ENCODE peak calls at places on chromosomes 3 and 15, in eight cellular contexts. Z is brain microvascular endothelial cell, P is GM23338, E is cardiac fibroblast, W is HFF-Myc, H is astrocyte, T is GM20000, Q is BJ. O is an unnamed sample.

GRCh38 chr3:61354604-61355003 is 103.4 kb upstream of the FHIT start:
- DNase-seq in P (no peak), E (no peak), T (no peak), H (no peak), W (no peak), Q (no peak), Z (no peak), O (no peak)

GRCh38 chr15:89783861-89784685 is 7.9 kb downstream of the MESP2 start:
- DNase-seq in T (no peak), H (no peak), W (no peak), P (no peak), Z (no peak), E (no peak), Q (no peak), O (no peak)

GRCh38 chr3:126081618-126082333 is 2.1 kb downstream of the SLC41A3 start:
- DNase-seq in E (peak; percentile 38), T (no peak), Q (no peak), Z (peak; percentile 37), P (peak; percentile 33), W (no peak), H (peak; percentile 57), O (no peak)

GRCh38 chr3:114892117-114892870 is 254.8 kb downstream of the ZBTB20 start:
- DNase-seq in W (no peak), Q (no peak), H (no peak), P (no peak), T (no peak), E (no peak), Z (no peak), O (no peak)

GRCh38 chr15:27260523-27260922 is 289.5 kb downstream of the GABRG3 start:
- DNase-seq in E (no peak), Q (no peak), W (no peak), H (no peak), T (no peak), Z (no peak), P (no peak), O (no peak)

GRCh38 chr3:161423911-161424522 is 52.7 kb upstream of the SPTSSB start:
- DNase-seq in P (peak; percentile 65), E (peak; percentile 52), Z (no peak), H (no peak), T (peak; percentile 22), W (peak; percentile 25), Q (no peak), O (peak; percentile 50)

GRCh38 chr15:39493393-39494067 is 87.3 kb upstream of the THBS1 start:
- DNase-seq in W (no peak), Q (no peak), T (no peak), H (no peak), E (no peak), P (no peak), Z (no peak), O (no peak)

GRCh38 chr3:21672303-21672702 is 78.7 kb downstream of the ZNF385D start:
- DNase-seq in T (no peak), H (peak; percentile 98), W (peak; percentile 61), E (peak; percentile 74), Z (peak; percentile 87), Q (peak; percentile 66), P (no peak), O (no peak)

GRCh38 chr3:71384393-71384792 is 199.1 kb downstream of the FOXP1 start:
- DNase-seq in W (no peak), Z (no peak), T (no peak), H (peak; percentile 59), E (no peak), P (no peak), Q (no peak), O (no peak)

GRCh38 chr3:196778755-196779154 is 39.1 kb downstream of the PAK2 start:
- DNase-seq in T (no peak), Q (peak; percentile 84), E (peak; percentile 68), Z (peak; percentile 77), W (peak; percentile 11), P (no peak), H (peak; percentile 96), O (no peak)

GRCh38 chr3:184601576-184602405 is 40.2 kb downstream of the EPHB3 start:
- DNase-seq in H (no peak), Z (no peak), Q (no peak), T (no peak), W (no peak), P (no peak), E (no peak), O (no peak)

GRCh38 chr3:69558912-69559311 is 173.0 kb upstream of the FRMD4B start:
- DNase-seq in T (no peak), Z (no peak), E (peak; percentile 91), P (no peak), W (no peak), H (no peak), Q (no peak), O (no peak)

GRCh38 chr3:186261638-186262037 is 100.4 kb downstream of the DGKG start:
- DNase-seq in E (no peak), Z (no peak), P (peak; percentile 89), Q (no peak), W (no peak), T (peak; percentile 27), H (no peak), O (peak; percentile 42)

GRCh38 chr3:81891496-81891895 is 130.1 kb upstream of the GBE1 start:
- DNase-seq in Q (no peak), P (peak; percentile 54), H (no peak), E (no peak), Z (no peak), W (no peak), T (no peak), O (no peak)

GRCh38 chr3:156586905-156587766 is 32.2 kb upstream of the SSR3 start:
- DNase-seq in H (no peak), Z (no peak), T (no peak), E (peak; percentile 18), Q (no peak), W (no peak), P (no peak), O (no peak)

GRCh38 chr3:50652709-50653108 is 22.0 kb upstream of the DOCK3 start:
- DNase-seq in Q (no peak), W (no peak), E (peak; percentile 33), H (no peak), Z (no peak), P (peak; percentile 77), T (peak; percentile 56), O (peak; percentile 52)

GRCh38 chr3:164814106-164814505 is 264.2 kb downstream of the SI start:
- DNase-seq in Z (no peak), Q (no peak), W (no peak), E (no peak), P (no peak), T (no peak), H (no peak), O (no peak)

GRCh38 chr3:115977866-115978265 is 354.6 kb downstream of the GAP43 start:
- DNase-seq in Z (no peak), P (no peak), T (no peak), H (no peak), Q (no peak), W (no peak), E (no peak), O (no peak)

GRCh38 chr3:184727357-184728060 is 15.6 kb upstream of the MAGEF1 start:
- DNase-seq in Z (peak; percentile 29), W (peak; percentile 50), T (peak; percentile 66), P (peak; percentile 97), E (peak; percentile 75), Q (no peak), H (peak; percentile 52), O (peak; percentile 80)

GRCh38 chr3:44066806-44067205 is 174.9 kb upstream of the TOPAZ1 start:
- DNase-seq in Z (peak; percentile 16), P (no peak), T (no peak), W (no peak), Q (no peak), E (no peak), H (no peak), O (no peak)

GRCh38 chr3:118987466-118987865 is 47.2 kb downstream of the IGSF11 start:
- DNase-seq in W (no peak), H (peak; percentile 26), Z (no peak), Q (no peak), E (peak; percentile 53), T (no peak), P (no peak), O (no peak)

GRCh38 chr15:80730931-80731330 is 35.8 kb downstream of the ABHD17C start:
- DNase-seq in T (no peak), E (peak; percentile 19), P (no peak), W (no peak), H (no peak), Q (no peak), Z (no peak), O (no peak)

GRCh38 chr3:197257711-197258110 is 40.7 kb downstream of the DLG1 start:
- DNase-seq in W (no peak), H (no peak), E (no peak), P (no peak), Z (no peak), T (no peak), Q (no peak), O (no peak)

DNA sequence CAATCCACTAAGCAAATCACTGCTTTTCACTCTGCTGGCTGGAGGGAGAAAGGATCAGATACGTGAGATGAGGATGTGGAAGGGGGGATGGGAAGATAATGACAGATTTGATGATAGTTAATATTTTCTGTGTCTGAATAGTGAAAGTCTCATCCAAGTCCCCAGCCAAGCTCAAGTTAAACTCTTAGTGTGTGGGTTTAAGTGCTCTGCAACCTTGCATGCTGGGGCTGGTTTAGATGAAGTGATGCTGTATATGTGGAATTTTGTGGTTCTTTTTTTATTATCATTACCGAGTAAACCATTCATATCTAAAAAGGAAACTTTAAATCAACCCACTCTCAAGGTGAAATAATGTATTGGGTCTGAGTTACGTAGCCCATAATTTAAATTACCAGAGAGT is 111.0 kb downstream of the TPRG1 start:
- DNase-seq in T (no peak), Q (no peak), E (no peak), Z (no peak), W (no peak), H (peak; percentile 20), P (no peak), O (no peak)
- TF ChIP-seq CTCF in T (no peak), Q (no peak), E (no peak), Z (no peak), W (no peak), H (no peak), P (no peak), O (no peak)

DNA sequence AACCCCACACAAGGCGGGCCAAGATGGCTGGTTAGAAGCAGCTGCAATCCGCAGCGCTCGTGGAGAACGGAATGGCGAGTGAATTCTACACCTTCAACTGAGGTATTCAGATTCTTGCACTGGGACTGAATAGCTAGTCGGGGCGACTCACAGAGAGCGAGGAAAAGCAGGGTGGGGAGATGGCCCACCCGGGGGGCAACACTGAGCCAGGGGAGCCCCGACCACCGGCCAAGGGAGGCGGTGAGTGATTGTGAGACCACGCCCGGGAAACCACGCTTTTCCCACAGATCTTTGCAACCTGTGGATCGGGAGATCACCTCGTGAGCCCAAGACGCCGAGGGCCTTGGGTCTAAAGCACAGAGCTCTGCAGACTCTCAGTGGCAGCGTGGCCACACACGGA is 28.3 kb downstream of the GNB5 start:
- DNase-seq in P (no peak), E (no peak), T (no peak), Q (no peak), W (no peak), Z (no peak), H (no peak), O (no peak)
- TF ChIP-seq CTCF in P (no peak), E (no peak), T (no peak), Q (no peak), W (no peak), Z (no peak), H (no peak), O (no peak)

GRCh38 chr3:41033956-41034519 is 165.3 kb upstream of the CTNNB1 start:
- DNase-seq in W (no peak), H (no peak), T (no peak), E (no peak), Z (no peak), P (peak; percentile 31), Q (no peak), O (no peak)
- TF ChIP-seq CTCF in W (no peak), H (no peak), T (no peak), E (no peak), Z (no peak), P (peak; percentile 50), Q (no peak), O (no peak)

GRCh38 chr3:152229692-152230091 is 39.0 kb upstream of the MBNL1 start:
- DNase-seq in H (no peak), Z (no peak), T (no peak), Q (no peak), W (no peak), P (peak; percentile 11), E (no peak), O (no peak)
- TF ChIP-seq CTCF in H (no peak), Z (no peak), T (no peak), Q (no peak), W (no peak), P (peak; percentile 52), E (no peak), O (no peak)